ENCODE peak calls at places on chromosomes 12 and 14, in four cellular contexts. H, J, Z and V are unnamed samples.

GRCh38 chr12:4270016-4270669 is 3.4 kb upstream of the CCND2 start:
- DNase-seq in H (peak), J (peak), Z (peak), V (peak)

GRCh38 chr14:89750909-89751502 is 203.5 kb downstream of the EFCAB11 start:
- DNase-seq in Z (no peak), J (peak), H (no peak), V (no peak)

GRCh38 chr12:84911331-84912190 is 1.0 kb downstream of the SLC6A15 start:
- DNase-seq in Z (peak), J (no peak), H (peak), V (no peak)

GRCh38 chr12:101097829-101098580 is 112.0 kb downstream of the SLC5A8 start:
- DNase-seq in Z (peak), H (no peak), J (no peak), V (no peak)

GRCh38 chr12:4289334-4289878 is 15.8 kb downstream of the CCND2 start:
- DNase-seq in H (no peak), J (no peak), Z (no peak), V (no peak)

GRCh38 chr14:104893435-104894207 is 28.6 kb downstream of the CEP170B start:
- DNase-seq in H (no peak), Z (no peak), J (no peak), V (no peak)

GRCh38 chr14:85131523-85131922 is 398.4 kb upstream of the FLRT2 start:
- DNase-seq in H (no peak), J (no peak), Z (peak), V (no peak)

GRCh38 chr12:77042834-77043233 is 22.5 kb downstream of the E2F7 start:
- DNase-seq in H (no peak), J (no peak), Z (no peak), V (no peak)

GRCh38 chr14:99265571-99265970 is 6.4 kb downstream of the BCL11B start:
- DNase-seq in H (no peak), Z (no peak), J (peak), V (no peak)

GRCh38 chr14:60101801-60102200 is 10.1 kb downstream of the PCNX4 start:
- DNase-seq in Z (no peak), H (no peak), J (no peak), V (no peak)

GRCh38 chr14:58315606-58316005 is 17.3 kb downstream of the ARID4A start:
- DNase-seq in J (no peak), Z (no peak), H (no peak), V (no peak)

GRCh38 chr14:67599698-67600561 is at the start of gene PIGH:
- DNase-seq in Z (peak), J (peak), H (peak), V (peak)

GRCh38 chr14:30291216-30291615 is 267.7 kb upstream of the G2E3 start:
- DNase-seq in H (no peak), J (no peak), Z (no peak), V (no peak)

GRCh38 chr12:28130625-28131598 is 59.3 kb upstream of the CCDC91 start:
- DNase-seq in H (no peak), Z (no peak), J (peak), V (no peak)

GRCh38 chr12:95549392-95550084 is 1.7 kb downstream of the USP44 start:
- DNase-seq in Z (no peak), H (no peak), J (no peak), V (no peak)